ENCODE peak calls at places on chromosome 6, in five cellular contexts. E is RCC 7860; P is NCI-H510A treated with DMSO at 0.1 percent for 48 hours; C is NCI-H69; B is stimulated activated CD4-positive, alpha-beta T cell treated with anti-CD3 and anti-CD28 coated beads, Interleukin-12 subunit alpha, Interleukin-12 subunit beta, amount 100 ng/mL, for 24 hours. H is an unnamed sample.

GRCh38 chr6:32825966-32826365 is 9.2 kb upstream of the HLA-DOB start:
- DNase-seq in E (no peak), P (no peak), C (peak), B (no peak), H (no peak)

GRCh38 chr6:24902782-24903181 is 33.0 kb downstream of the RIPOR2 start:
- DNase-seq in E (peak), P (no peak), C (no peak), B (no peak), H (no peak)

GRCh38 chr6:40735126-40735920 is 148.2 kb upstream of the LRFN2 start:
- DNase-seq in E (no peak), P (no peak), C (peak), B (no peak), H (no peak)

GRCh38 chr6:10258341-10258740 is 156.5 kb downstream of the TFAP2A start:
- DNase-seq in E (no peak), P (no peak), C (no peak), B (no peak), H (no peak)

GRCh38 chr6:156662025-156662445 is 115.1 kb upstream of the ARID1B start:
- DNase-seq in E (no peak), P (no peak), C (peak), B (peak), H (no peak)

GRCh38 chr6:64547594-64548268 is 912.1 kb downstream of the PHF3 start:
- DNase-seq in E (no peak), P (no peak), C (no peak), B (no peak), H (no peak)

GRCh38 chr6:95227301-95227700 is 350.0 kb upstream of the MANEA start:
- DNase-seq in E (no peak), P (no peak), C (peak), B (no peak), H (no peak)

GRCh38 chr6:26243742-26244141 is 121.3 kb upstream of the BTN3A2 start:
- DNase-seq in E (no peak), P (no peak), C (peak), B (no peak), H (no peak)

GRCh38 chr6:125004797-125005595 is 42.8 kb downstream of the RNF217 start:
- DNase-seq in E (no peak), P (no peak), C (no peak), B (no peak), H (no peak)

GRCh38 chr6:4466260-4466659 is 309.9 kb upstream of the CDYL start:
- DNase-seq in E (peak), P (no peak), C (peak), B (no peak), H (no peak)

GRCh38 chr6:40383348-40384115 is 203.6 kb downstream of the LRFN2 start:
- DNase-seq in E (no peak), P (no peak), C (no peak), B (no peak), H (no peak)

GRCh38 chr6:71420693-71421328 is 132.2 kb downstream of the OGFRL1 start:
- DNase-seq in E (peak), P (peak), C (peak), B (no peak), H (no peak)

GRCh38 chr6:134115715-134116074 is 63.3 kb upstream of the SLC2A12 start:
- DNase-seq in E (no peak), P (no peak), C (no peak), B (no peak), H (no peak)

GRCh38 chr6:20205722-20206154 is 6.5 kb downstream of the MBOAT1 start:
- DNase-seq in E (no peak), P (no peak), C (no peak), B (no peak), H (no peak)

GRCh38 chr6:26284537-26285142 is 80.4 kb upstream of the BTN3A2 start:
- DNase-seq in E (peak), P (peak), C (peak), B (no peak), H (peak)

GRCh38 chr6:12354499-12354898 is 64.3 kb downstream of the EDN1 start:
- DNase-seq in E (no peak), P (no peak), C (no peak), B (no peak), H (peak)

GRCh38 chr6:39688494-39688893 is 36.7 kb downstream of the KIF6 start:
- DNase-seq in E (no peak), P (no peak), C (no peak), B (no peak), H (no peak)

GRCh38 chr6:39302011-39302410 is 12.2 kb downstream of the KCNK17 start:
- DNase-seq in E (no peak), P (no peak), C (no peak), B (no peak), H (no peak)

GRCh38 chr6:30154709-30155521 is 6.1 kb downstream of the TRIM10 start:
- DNase-seq in E (peak), P (no peak), C (no peak), B (no peak), H (no peak)

GRCh38 chr6:140178550-140179334 is 804.3 kb upstream of the CITED2 start:
- DNase-seq in E (no peak), P (no peak), C (no peak), B (no peak), H (no peak)

GRCh38 chr6:40556023-40556422 is 31.1 kb downstream of the LRFN2 start:
- DNase-seq in E (no peak), P (no peak), C (no peak), B (no peak), H (no peak)

GRCh38 chr6:87483929-87484328 is 11.2 kb downstream of the SLC35A1 start:
- DNase-seq in E (peak), P (no peak), C (no peak), B (no peak), H (peak)

GRCh38 chr6:21381336-21381963 is 212.1 kb upstream of the SOX4 start:
- DNase-seq in E (no peak), P (peak), C (peak), B (no peak), H (no peak)

GRCh38 chr6:140205795-140206593 is 831.5 kb upstream of the CITED2 start:
- DNase-seq in E (no peak), P (no peak), C (no peak), B (no peak), H (no peak)

GRCh38 chr6:30942338-30943060 is 1.7 kb downstream of the MUCL3 start:
- DNase-seq in E (peak), P (no peak), C (peak), B (no peak), H (no peak)

GRCh38 chr6:5671162-5671561 is 335.6 kb downstream of the NRN1 start:
- DNase-seq in E (no peak), P (peak), C (peak), B (no peak), H (peak)

GRCh38 chr6:18218233-18218632 is 46.1 kb downstream of the DEK start:
- DNase-seq in E (no peak), P (no peak), C (peak), B (no peak), H (no peak)

H was measured in NAMALWA.